ENCODE peak calls at places on chromosomes 7 and 10, in nine cellular contexts. J, D, W, O, R, L, A, X and C are unnamed samples.

GRCh38 chr10:74419491-74420466 is 268.8 kb downstream of the ADK start:
- DNase-seq in J (peak), D (no peak), W (no peak), O (no peak), R (peak), L (no peak), A (peak), X (peak), C (no peak)

GRCh38 chr7:99839560-99840011 is 11.8 kb downstream of the CYP3A43 start:
- DNase-seq in J (no peak), D (no peak), W (no peak), O (no peak), R (no peak), L (no peak), A (no peak), X (peak), C (no peak)

GRCh38 chr7:51069411-51070083 is 247.1 kb downstream of the COBL start:
- DNase-seq in J (no peak), D (no peak), W (no peak), O (no peak), R (no peak), L (no peak), A (no peak), X (no peak), C (no peak)

GRCh38 chr10:59678884-59679301 is 30.8 kb downstream of the SLC16A9 start:
- DNase-seq in J (peak), D (no peak), W (peak), O (no peak), R (peak), L (no peak), A (no peak), X (no peak), C (no peak)

GRCh38 chr7:117130262-117130661 is 177.0 kb downstream of the ST7 start:
- DNase-seq in J (no peak), D (no peak), W (no peak), O (no peak), R (no peak), L (no peak), A (no peak), X (no peak), C (no peak)

GRCh38 chr10:43231523-43232078 is 35.3 kb downstream of the RASGEF1A start:
- DNase-seq in J (no peak), D (no peak), W (peak), O (peak), R (no peak), L (peak), A (no peak), X (no peak), C (no peak)

GRCh38 chr10:118698421-118698820 is 56.3 kb downstream of the CACUL1 start:
- DNase-seq in J (peak), D (peak), W (peak), O (peak), R (peak), L (no peak), A (peak), X (no peak), C (no peak)

GRCh38 chr7:149321978-149322541 is 60.1 kb downstream of the ZNF783 start:
- DNase-seq in J (no peak), D (no peak), W (no peak), O (no peak), R (peak), L (no peak), A (peak), X (no peak), C (no peak)

GRCh38 chr7:94431620-94432295 is 37.1 kb downstream of the COL1A2 start:
- DNase-seq in J (no peak), D (no peak), W (no peak), O (no peak), R (peak), L (no peak), A (no peak), X (no peak), C (no peak)

GRCh38 chr7:80725181-80725611 is 86.8 kb downstream of the CD36 start:
- DNase-seq in J (no peak), D (no peak), W (no peak), O (no peak), R (no peak), L (no peak), A (no peak), X (no peak), C (no peak)

GRCh38 chr7:131364767-131365344 is 37.2 kb downstream of the MKLN1 start:
- DNase-seq in J (no peak), D (no peak), W (no peak), O (no peak), R (no peak), L (no peak), A (no peak), X (no peak), C (no peak)

GRCh38 chr10:102324061-102324460 is 71.4 kb upstream of the NFKB2 start:
- DNase-seq in J (no peak), D (no peak), W (no peak), O (no peak), R (peak), L (no peak), A (peak), X (no peak), C (no peak)

GRCh38 chr7:139709460-139709859 is 68.3 kb downstream of the HIPK2 start:
- DNase-seq in J (no peak), D (no peak), W (no peak), O (no peak), R (peak), L (no peak), A (peak), X (no peak), C (peak)

GRCh38 chr7:19020711-19021110 is 96.7 kb downstream of the TWIST1 start:
- DNase-seq in J (no peak), D (peak), W (no peak), O (no peak), R (no peak), L (no peak), A (no peak), X (no peak), C (no peak)

GRCh38 chr7:101216860-101217387 is 457 bp downstream of the PLOD3 start:
- DNase-seq in J (no peak), D (no peak), W (no peak), O (peak), R (no peak), L (no peak), A (no peak), X (peak), C (peak)

GRCh38 chr10:44933451-44933850 is 22.3 kb downstream of the TMEM72 start:
- DNase-seq in J (no peak), D (no peak), W (peak), O (peak), R (no peak), L (no peak), A (no peak), X (no peak), C (no peak)

GRCh38 chr7:14389052-14389988 is 399.9 kb upstream of the ETV1 start:
- DNase-seq in J (no peak), D (no peak), W (no peak), O (no peak), R (no peak), L (no peak), A (no peak), X (no peak), C (no peak)

GRCh38 chr7:46764100-46764941 is 817.6 kb downstream of the TNS3 start:
- DNase-seq in J (no peak), D (peak), W (peak), O (no peak), R (peak), L (no peak), A (peak), X (no peak), C (peak)

GRCh38 chr10:29039659-29040309 is 249.1 kb upstream of the LYZL1 start:
- DNase-seq in J (no peak), D (peak), W (no peak), O (no peak), R (peak), L (no peak), A (peak), X (no peak), C (no peak)

GRCh38 chr7:78912781-78913180 is 540.7 kb downstream of the MAGI2 start:
- DNase-seq in J (no peak), D (no peak), W (no peak), O (no peak), R (peak), L (no peak), A (no peak), X (no peak), C (no peak)

GRCh38 chr10:92241158-92241500 is 49.7 kb downstream of the CPEB3 start:
- DNase-seq in J (no peak), D (no peak), W (peak), O (no peak), R (peak), L (no peak), A (no peak), X (peak), C (no peak)

GRCh38 chr10:17210361-17210760 is 8.9 kb upstream of the TRDMT1 start:
- DNase-seq in J (no peak), D (no peak), W (no peak), O (no peak), R (peak), L (no peak), A (peak), X (no peak), C (no peak)

GRCh38 chr7:54864718-54865117 is 105.7 kb upstream of the SEC61G start:
- DNase-seq in J (no peak), D (no peak), W (no peak), O (no peak), R (no peak), L (no peak), A (peak), X (no peak), C (no peak)

GRCh38 chr7:81692146-81692905 is 77.5 kb downstream of the HGF start:
- DNase-seq in J (no peak), D (no peak), W (no peak), O (no peak), R (peak), L (no peak), A (peak), X (no peak), C (no peak)

GRCh38 chr10:33732176-33733025 is 397.9 kb upstream of the NRP1 start:
- DNase-seq in J (no peak), D (no peak), W (no peak), O (no peak), R (peak), L (no peak), A (no peak), X (no peak), C (no peak)

GRCh38 chr10:70455213-70455630 is 13.7 kb upstream of the NODAL start:
- DNase-seq in J (no peak), D (no peak), W (no peak), O (no peak), R (no peak), L (no peak), A (no peak), X (peak), C (no peak)

GRCh38 chr7:77626515-77627306 is 69.5 kb upstream of the RSBN1L start:
- DNase-seq in J (no peak), D (no peak), W (no peak), O (no peak), R (no peak), L (no peak), A (no peak), X (no peak), C (no peak)

GRCh38 chr7:55005241-55005836 is 13.5 kb upstream of the EGFR start:
- DNase-seq in J (no peak), D (no peak), W (no peak), O (no peak), R (peak), L (no peak), A (no peak), X (no peak), C (no peak)

GRCh38 chr7:30026229-30027064 is at the start of gene FKBP14:
- DNase-seq in J (peak), D (peak), W (peak), O (peak), R (peak), L (peak), A (peak), X (peak), C (peak)

GRCh38 chr7:155731375-155731774 is 80.9 kb downstream of the SHH start:
- DNase-seq in J (no peak), D (no peak), W (no peak), O (no peak), R (no peak), L (no peak), A (no peak), X (no peak), C (no peak)

GRCh38 chr10:76033457-76034196 is 602.2 kb downstream of the LRMDA start:
- DNase-seq in J (no peak), D (no peak), W (no peak), O (no peak), R (peak), L (no peak), A (no peak), X (peak), C (no peak)

GRCh38 chr10:30639946-30640786 is 10.6 kb upstream of the LYZL2 start:
- DNase-seq in J (peak), D (peak), W (no peak), O (no peak), R (peak), L (no peak), A (peak), X (peak), C (no peak)

DNA sequence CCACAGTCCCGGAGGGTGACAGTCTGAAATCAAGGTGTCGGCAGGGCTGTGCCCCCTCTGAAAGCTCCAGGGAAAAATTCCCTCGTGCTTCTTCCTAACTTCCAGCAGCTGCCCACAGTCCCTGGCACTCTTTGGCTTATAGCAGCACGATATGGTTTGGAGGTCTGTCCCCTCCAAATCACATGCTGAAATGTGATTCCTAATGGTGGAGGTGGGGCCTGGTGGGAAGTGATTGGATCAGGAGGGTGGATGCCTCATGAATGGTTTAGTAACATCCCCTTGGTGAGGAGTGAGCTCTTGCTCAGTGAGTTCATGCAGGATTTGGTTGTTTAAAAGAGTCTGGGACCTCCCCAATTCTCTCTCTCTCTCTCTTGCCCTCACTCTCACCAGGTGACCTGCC is 51.1 kb downstream of the GPAM start:
- DNase-seq in J (no peak), D (no peak), W (no peak), O (no peak), R (no peak), L (no peak), A (no peak), X (no peak), C (no peak)
- H3K4me3 ChIP-seq in J (no peak), D (no peak), W (no peak), O (no peak), R (no peak), L (no peak), A (no peak), X (no peak), C (no peak)

DNA sequence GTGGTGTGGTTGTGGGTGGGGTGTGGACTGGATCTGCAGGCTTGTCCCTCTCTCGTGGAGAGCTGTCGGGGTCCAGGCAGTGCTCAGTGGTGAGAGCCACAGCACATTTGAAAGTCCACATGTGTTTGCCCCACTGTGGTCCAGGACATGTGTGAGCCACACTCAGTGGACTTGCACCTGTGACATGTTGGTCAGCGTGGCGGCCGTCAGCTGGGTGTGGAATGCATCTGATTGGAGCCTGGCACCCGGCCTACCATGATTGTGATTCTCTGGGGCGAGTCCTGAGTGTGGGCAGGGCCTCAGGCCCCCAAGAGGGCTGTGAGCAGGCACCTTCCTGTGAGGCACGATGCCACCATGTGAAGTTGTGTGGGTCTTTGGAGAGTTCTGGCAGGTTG is 77.9 kb downstream of the DNAJB6 start:
- DNase-seq in J (no peak), D (no peak), W (no peak), O (no peak), R (no peak), L (no peak), A (no peak), X (no peak), C (no peak)
- H3K4me3 ChIP-seq in J (no peak), D (no peak), W (no peak), O (no peak), R (no peak), L (no peak), A (no peak), X (no peak), C (no peak)

GRCh38 chr10:125999694-126000093 is 103.3 kb downstream of the FANK1 start:
- DNase-seq in J (no peak), D (no peak), W (no peak), O (no peak), R (no peak), L (no peak), A (no peak), X (no peak), C (no peak)
- H3K4me3 ChIP-seq in J (no peak), D (no peak), W (no peak), O (no peak), R (no peak), L (no peak), A (no peak), X (no peak), C (no peak)

GRCh38 chr7:91181949-91182348 is 82.3 kb upstream of the FZD1 start:
- DNase-seq in J (no peak), D (no peak), W (no peak), O (no peak), R (peak), L (no peak), A (no peak), X (no peak), C (no peak)
- H3K4me3 ChIP-seq in J (no peak), D (no peak), W (no peak), O (no peak), R (no peak), L (no peak), A (no peak), X (no peak), C (no peak)

GRCh38 chr7:71131256-71131752 is 640 bp upstream of the GALNT17 start:
- DNase-seq in J (peak), D (no peak), W (peak), O (peak), R (peak), L (no peak), A (no peak), X (peak), C (peak)
- H3K4me3 ChIP-seq in J (no peak), D (peak), W (no peak), O (peak), R (no peak), L (peak), A (peak), X (peak), C (peak)

DNA sequence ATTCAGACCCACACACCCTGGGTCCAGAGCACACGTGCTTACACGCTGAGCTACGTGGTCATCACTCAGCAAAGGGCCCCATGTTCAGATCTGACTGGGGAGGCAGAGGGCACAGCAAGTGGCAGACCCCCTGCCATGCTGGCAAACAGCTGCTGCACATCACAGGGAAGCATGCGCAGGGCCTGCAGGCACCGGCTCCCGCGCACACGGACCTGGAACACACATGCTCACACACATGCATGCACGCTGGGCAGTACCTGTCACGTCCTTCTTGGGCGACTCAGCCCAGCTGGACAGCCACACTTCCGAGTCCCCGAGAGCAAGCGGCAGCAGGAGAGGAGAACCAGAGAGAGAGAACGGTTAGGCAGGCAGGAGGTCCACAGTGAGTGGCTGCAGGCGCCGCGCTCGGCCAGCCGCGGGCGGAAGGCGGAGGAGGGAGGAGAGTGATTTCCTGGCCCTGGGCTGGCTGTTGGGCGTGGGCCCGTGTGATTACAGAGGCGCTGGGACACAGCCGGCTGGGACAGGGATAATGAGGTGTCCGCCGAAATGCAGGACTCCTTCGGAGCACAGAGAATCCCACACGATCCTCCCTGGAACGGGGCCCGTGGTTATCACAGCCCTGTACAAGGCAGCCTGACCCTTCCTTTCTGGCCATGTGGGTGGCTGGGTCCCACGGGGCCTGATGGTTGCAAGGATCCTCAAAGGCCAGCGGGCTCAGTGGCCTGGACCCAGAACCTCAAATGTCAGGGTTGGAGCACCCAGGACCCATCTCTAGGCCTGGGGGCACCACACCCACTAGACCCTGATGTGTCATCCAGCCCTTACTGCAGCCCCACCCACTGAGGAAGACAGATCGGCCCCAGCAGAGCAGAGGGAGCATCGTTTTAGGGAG is 175.1 kb downstream of the NEURL1 start:
- DNase-seq in J (no peak), D (no peak), W (peak), O (peak), R (peak), L (peak), A (no peak), X (no peak), C (peak)
- H3K4me3 ChIP-seq in J (no peak), D (no peak), W (no peak), O (peak), R (peak), L (peak), A (peak), X (no peak), C (peak)

GRCh38 chr7:24050991-24051529 is 232.9 kb upstream of the NPY start:
- DNase-seq in J (no peak), D (no peak), W (no peak), O (no peak), R (no peak), L (no peak), A (no peak), X (no peak), C (no peak)
- H3K4me3 ChIP-seq in J (no peak), D (no peak), W (no peak), O (no peak), R (no peak), L (no peak), A (no peak), X (no peak), C (no peak)

GRCh38 chr10:81874878-81875679 is at the start of gene NRG3:
- DNase-seq in J (peak), D (no peak), W (no peak), O (no peak), R (peak), L (no peak), A (no peak), X (peak), C (no peak)
- H3K4me3 ChIP-seq in J (no peak), D (peak), W (no peak), O (peak), R (no peak), L (peak), A (no peak), X (peak), C (peak)